ENCODE peak calls at places on chromosomes 5 and 9, in seven cellular contexts. One of them, this sample, is unnamed.

GRCh38 chr5:120538149-120538548 is 74.0 kb downstream of the PRR16 start:
- DNase-seq in heart left ventricle: no peak
- DNase-seq in right lobe of liver: no peak
- DNase-seq in IMR-90: peak; percentile 90
- DNase-seq in adrenal gland: no peak
- DNase-seq in Peyer's patch: no peak
- DNase-seq in stomach: no peak
- DNase-seq in this sample: no peak

GRCh38 chr5:83516361-83516760 is 44.8 kb downstream of the VCAN start:
- DNase-seq in adrenal gland: no peak
- DNase-seq in Peyer's patch: no peak
- DNase-seq in stomach: no peak
- DNase-seq in right lobe of liver: no peak
- DNase-seq in IMR-90: peak; percentile 32
- DNase-seq in heart left ventricle: no peak
- DNase-seq in this sample: no peak

GRCh38 chr5:135149229-135149955 is 115.4 kb upstream of the PITX1 start:
- DNase-seq in right lobe of liver: no peak
- DNase-seq in Peyer's patch: no peak
- DNase-seq in IMR-90: no peak
- DNase-seq in stomach: no peak
- DNase-seq in heart left ventricle: no peak
- DNase-seq in adrenal gland: no peak
- DNase-seq in this sample: no peak

GRCh38 chr9:79233542-79233941 is 338.2 kb upstream of the TLE4 start:
- DNase-seq in stomach: no peak
- DNase-seq in Peyer's patch: no peak
- DNase-seq in adrenal gland: no peak
- DNase-seq in IMR-90: peak; percentile 27
- DNase-seq in heart left ventricle: no peak
- DNase-seq in right lobe of liver: no peak
- DNase-seq in this sample: no peak

GRCh38 chr9:34179528-34180138 is 790 bp downstream of the UBAP1 start:
- DNase-seq in heart left ventricle: no peak
- DNase-seq in stomach: peak; percentile 43
- DNase-seq in adrenal gland: no peak
- DNase-seq in IMR-90: peak; percentile 61
- DNase-seq in Peyer's patch: no peak
- DNase-seq in right lobe of liver: no peak
- DNase-seq in this sample: no peak

GRCh38 chr5:29963956-29964355 is 1229.5 kb upstream of the CDH6 start:
- DNase-seq in Peyer's patch: no peak
- DNase-seq in adrenal gland: no peak
- DNase-seq in IMR-90: no peak
- DNase-seq in heart left ventricle: no peak
- DNase-seq in right lobe of liver: no peak
- DNase-seq in stomach: no peak
- DNase-seq in this sample: no peak

GRCh38 chr5:93589812-93590215 is 6.8 kb downstream of the NR2F1 start:
- DNase-seq in heart left ventricle: no peak
- DNase-seq in adrenal gland: no peak
- DNase-seq in right lobe of liver: no peak
- DNase-seq in stomach: no peak
- DNase-seq in IMR-90: no peak
- DNase-seq in Peyer's patch: no peak
- DNase-seq in this sample: no peak

GRCh38 chr9:123349691-123350480 is 6.1 kb upstream of the CRB2 start:
- DNase-seq in stomach: peak; percentile 47
- DNase-seq in right lobe of liver: no peak
- DNase-seq in Peyer's patch: no peak
- DNase-seq in IMR-90: peak; percentile 43
- DNase-seq in heart left ventricle: no peak
- DNase-seq in adrenal gland: peak; percentile 50
- DNase-seq in this sample: no peak

GRCh38 chr5:177501874-177502678 is 4.7 kb upstream of the PDLIM7 start:
- DNase-seq in IMR-90: no peak
- DNase-seq in right lobe of liver: no peak
- DNase-seq in stomach: no peak
- DNase-seq in adrenal gland: no peak
- DNase-seq in heart left ventricle: no peak
- DNase-seq in Peyer's patch: no peak
- DNase-seq in this sample: no peak

GRCh38 chr9:126864771-126865170 is 4.3 kb downstream of the ZBTB34 start:
- DNase-seq in adrenal gland: no peak
- DNase-seq in heart left ventricle: no peak
- DNase-seq in stomach: no peak
- DNase-seq in IMR-90: no peak
- DNase-seq in Peyer's patch: no peak
- DNase-seq in right lobe of liver: no peak
- DNase-seq in this sample: no peak

GRCh38 chr9:94967481-94967880 is 241.0 kb downstream of the AOPEP start:
- DNase-seq in stomach: no peak
- DNase-seq in IMR-90: no peak
- DNase-seq in heart left ventricle: no peak
- DNase-seq in Peyer's patch: no peak
- DNase-seq in right lobe of liver: no peak
- DNase-seq in adrenal gland: no peak
- DNase-seq in this sample: no peak

GRCh38 chr9:76866689-76867088 is 39.2 kb downstream of the PRUNE2 start:
- DNase-seq in Peyer's patch: no peak
- DNase-seq in adrenal gland: no peak
- DNase-seq in right lobe of liver: no peak
- DNase-seq in IMR-90: peak; percentile 95
- DNase-seq in heart left ventricle: no peak
- DNase-seq in stomach: no peak
- DNase-seq in this sample: no peak

GRCh38 chr5:133918731-133919130 is 49.7 kb downstream of the C5orf15 start:
- DNase-seq in Peyer's patch: no peak
- DNase-seq in right lobe of liver: no peak
- DNase-seq in IMR-90: no peak
- DNase-seq in heart left ventricle: no peak
- DNase-seq in adrenal gland: no peak
- DNase-seq in stomach: no peak
- DNase-seq in this sample: no peak

GRCh38 chr9:93265972-93266371 is 82.0 kb downstream of the WNK2 start:
- DNase-seq in Peyer's patch: no peak
- DNase-seq in IMR-90: no peak
- DNase-seq in heart left ventricle: no peak
- DNase-seq in adrenal gland: no peak
- DNase-seq in stomach: no peak
- DNase-seq in right lobe of liver: no peak
- DNase-seq in this sample: no peak

GRCh38 chr9:111516061-111516465 is 8.9 kb upstream of the ZNF483 start:
- DNase-seq in right lobe of liver: no peak
- DNase-seq in Peyer's patch: no peak
- DNase-seq in adrenal gland: no peak
- DNase-seq in heart left ventricle: no peak
- DNase-seq in IMR-90: peak; percentile 18
- DNase-seq in stomach: no peak
- DNase-seq in this sample: no peak

GRCh38 chr5:131280417-131280816 is 16.6 kb downstream of the CDC42SE2 start:
- DNase-seq in adrenal gland: no peak
- DNase-seq in Peyer's patch: no peak
- DNase-seq in IMR-90: no peak
- DNase-seq in heart left ventricle: no peak
- DNase-seq in stomach: no peak
- DNase-seq in right lobe of liver: no peak
- DNase-seq in this sample: no peak

DNA sequence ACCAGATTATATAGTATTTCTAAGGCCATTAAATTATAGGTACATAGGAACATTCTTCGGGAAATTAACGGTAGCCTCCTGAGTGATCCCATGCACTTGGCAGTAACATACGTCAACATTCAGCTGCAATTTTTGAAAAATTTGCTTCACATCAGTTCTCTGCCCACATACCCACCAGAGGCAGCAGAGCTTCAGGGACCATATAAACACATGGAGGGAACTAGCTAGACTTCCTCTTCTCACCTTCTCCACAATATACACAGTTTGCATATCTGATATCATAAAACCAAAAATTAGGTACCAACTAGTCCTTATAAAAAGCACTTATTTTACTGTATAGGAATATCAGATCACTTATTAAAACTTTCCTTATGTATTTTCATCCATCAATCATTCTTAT is 4.8 kb downstream of the PSIP1 start:
- DNase-seq in adrenal gland: no peak
- DNase-seq in right lobe of liver: no peak
- DNase-seq in IMR-90: no peak
- DNase-seq in stomach: no peak
- DNase-seq in heart left ventricle: no peak
- DNase-seq in Peyer's patch: no peak
- DNase-seq in this sample: no peak
- H3K36me3 ChIP-seq in adrenal gland: peaks cover 23% of the 10 kb centered on the region
- H3K36me3 ChIP-seq in right lobe of liver: no peaks in the 10 kb centered on the region
- H3K36me3 ChIP-seq in IMR-90: peaks cover 5% of the 10 kb centered on the region
- H3K36me3 ChIP-seq in stomach: peaks cover 60% of the 10 kb centered on the region
- H3K36me3 ChIP-seq in heart left ventricle: peaks cover 41% of the 10 kb centered on the region
- H3K36me3 ChIP-seq in Peyer's patch: no peaks in the 10 kb centered on the region
- H3K36me3 ChIP-seq in this sample: no peaks in the 10 kb centered on the region

GRCh38 chr5:173299820-173300219 is 28.4 kb downstream of the STC2 start:
- DNase-seq in IMR-90: no peak
- DNase-seq in stomach: no peak
- DNase-seq in Peyer's patch: no peak
- DNase-seq in right lobe of liver: no peak
- DNase-seq in adrenal gland: no peak
- DNase-seq in heart left ventricle: no peak
- DNase-seq in this sample: no peak
- TF ChIP-seq POLR2A in IMR-90: no peak
- TF ChIP-seq POLR2A in stomach: no peak
- TF ChIP-seq POLR2A in Peyer's patch: no peak
- TF ChIP-seq POLR2A in right lobe of liver: no peak
- TF ChIP-seq POLR2A in adrenal gland: no peak
- TF ChIP-seq POLR2A in heart left ventricle: no peak
- TF ChIP-seq POLR2A in this sample: no peak

GRCh38 chr5:67639311-67639710 is 442.7 kb upstream of the CD180 start:
- DNase-seq in adrenal gland: no peak
- DNase-seq in Peyer's patch: no peak
- DNase-seq in IMR-90: no peak
- DNase-seq in heart left ventricle: peak; percentile 55
- DNase-seq in right lobe of liver: no peak
- DNase-seq in stomach: no peak
- DNase-seq in this sample: peak; percentile 48
- H3K36me3 ChIP-seq in adrenal gland: no peaks in the 10 kb centered on the region
- H3K36me3 ChIP-seq in Peyer's patch: no peaks in the 10 kb centered on the region
- H3K36me3 ChIP-seq in IMR-90: no peaks in the 10 kb centered on the region
- H3K36me3 ChIP-seq in heart left ventricle: no peaks in the 10 kb centered on the region
- H3K36me3 ChIP-seq in right lobe of liver: no peaks in the 10 kb centered on the region
- H3K36me3 ChIP-seq in stomach: no peaks in the 10 kb centered on the region
- H3K36me3 ChIP-seq in this sample: no peaks in the 10 kb centered on the region

DNA sequence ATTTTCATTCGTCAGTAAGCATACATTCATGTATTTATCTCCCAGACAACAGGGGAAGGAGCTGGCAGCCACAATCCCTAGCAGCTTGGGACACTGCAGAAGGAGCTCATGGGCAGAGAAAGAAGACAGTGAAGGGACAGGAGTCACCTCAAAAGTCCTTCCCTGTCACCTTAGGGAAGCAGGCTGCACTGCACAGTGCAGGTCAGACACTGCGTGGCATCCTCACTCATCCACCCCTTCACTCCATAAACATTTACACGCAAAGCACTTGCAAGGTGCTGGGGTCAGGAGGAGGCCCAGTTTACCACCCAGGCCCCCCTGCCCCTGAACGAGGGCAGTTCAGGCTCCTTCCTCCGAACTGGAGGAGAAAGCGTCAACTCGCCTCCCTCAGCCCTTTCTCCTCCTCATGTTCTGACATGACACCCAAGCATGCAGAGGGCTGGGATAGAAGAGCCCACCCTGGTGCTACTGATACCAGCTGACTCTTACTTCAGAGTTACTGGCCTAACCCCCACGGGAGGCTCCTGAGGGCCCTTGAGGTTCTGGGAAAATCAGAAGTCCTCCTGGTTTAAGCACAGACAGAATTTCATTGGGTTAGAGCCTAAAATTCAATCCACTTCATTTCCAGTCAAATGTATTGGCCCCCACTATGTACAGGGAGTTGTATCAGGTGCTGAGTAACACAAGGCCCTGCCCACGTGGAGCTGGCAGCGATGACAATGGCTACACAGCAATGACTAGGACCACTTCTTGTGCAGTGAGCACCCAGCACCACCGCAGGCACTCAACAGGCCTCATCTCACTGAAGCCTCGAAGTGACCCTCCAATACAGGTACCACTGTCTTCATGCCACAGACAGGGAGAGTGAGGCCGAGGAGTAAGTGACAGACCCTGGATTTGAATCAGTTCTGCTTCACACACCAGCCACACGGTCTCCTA is 70.4 kb downstream of the RAPGEF1 start:
- DNase-seq in adrenal gland: no peak
- DNase-seq in stomach: no peak
- DNase-seq in heart left ventricle: no peak
- DNase-seq in Peyer's patch: no peak
- DNase-seq in IMR-90: no peak
- DNase-seq in right lobe of liver: no peak
- DNase-seq in this sample: no peak
- TF ChIP-seq POLR2A in adrenal gland: no peak
- TF ChIP-seq POLR2A in stomach: no peak
- TF ChIP-seq POLR2A in heart left ventricle: no peak
- TF ChIP-seq POLR2A in Peyer's patch: no peak
- TF ChIP-seq POLR2A in IMR-90: no peak
- TF ChIP-seq POLR2A in right lobe of liver: no peak
- TF ChIP-seq POLR2A in this sample: no peak

GRCh38 chr5:138895918-138896317 is 20.8 kb upstream of the LRRTM2 start:
- DNase-seq in heart left ventricle: no peak
- DNase-seq in Peyer's patch: no peak
- DNase-seq in stomach: no peak
- DNase-seq in IMR-90: no peak
- DNase-seq in right lobe of liver: no peak
- DNase-seq in adrenal gland: no peak
- DNase-seq in this sample: no peak

GRCh38 chr5:138890686-138891085 is 15.6 kb upstream of the LRRTM2 start:
- DNase-seq in adrenal gland: no peak
- DNase-seq in stomach: no peak
- DNase-seq in IMR-90: peak; percentile 20
- DNase-seq in heart left ventricle: no peak
- DNase-seq in right lobe of liver: no peak
- DNase-seq in Peyer's patch: no peak
- DNase-seq in this sample: no peak
- H3K36me3 ChIP-seq in adrenal gland: peaks cover 32% of the 10 kb centered on the region
- H3K36me3 ChIP-seq in stomach: peaks cover 64% of the 10 kb centered on the region
- H3K36me3 ChIP-seq in IMR-90: peaks cover 35% of the 10 kb centered on the region
- H3K36me3 ChIP-seq in heart left ventricle: peaks cover 61% of the 10 kb centered on the region
- H3K36me3 ChIP-seq in right lobe of liver: peaks cover 8% of the 10 kb centered on the region
- H3K36me3 ChIP-seq in Peyer's patch: no peaks in the 10 kb centered on the region
- H3K36me3 ChIP-seq in this sample: peaks cover 71% of the 10 kb centered on the region

DNA sequence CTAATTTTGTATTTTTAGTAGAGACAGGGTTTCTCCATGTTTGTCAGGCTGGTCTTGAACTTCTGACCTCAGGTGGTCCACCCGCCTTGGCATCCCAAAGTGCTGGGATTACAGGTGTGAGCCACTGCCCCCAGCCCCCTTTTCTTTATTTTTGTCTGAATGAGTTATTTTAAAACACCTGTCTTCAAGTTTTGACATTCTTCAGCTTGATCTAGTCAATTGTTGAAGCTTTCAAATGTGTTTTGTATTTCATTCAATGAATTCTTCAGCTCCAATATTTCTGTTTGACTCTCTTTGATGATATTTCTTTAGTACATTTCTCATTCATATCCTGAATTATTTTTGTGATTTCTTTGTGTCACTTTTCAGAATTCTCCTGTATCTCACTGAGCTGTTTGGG is 486.2 kb downstream of the DMAC1 start:
- DNase-seq in IMR-90: no peak
- DNase-seq in heart left ventricle: no peak
- DNase-seq in Peyer's patch: no peak
- DNase-seq in stomach: no peak
- DNase-seq in right lobe of liver: no peak
- DNase-seq in adrenal gland: no peak
- DNase-seq in this sample: no peak
- TF ChIP-seq POLR2A in IMR-90: no peak
- TF ChIP-seq POLR2A in heart left ventricle: no peak
- TF ChIP-seq POLR2A in Peyer's patch: no peak
- TF ChIP-seq POLR2A in stomach: no peak
- TF ChIP-seq POLR2A in right lobe of liver: no peak
- TF ChIP-seq POLR2A in adrenal gland: no peak
- TF ChIP-seq POLR2A in this sample: no peak

This sample was measured in tibial nerve.